ENCODE peak calls at places on chromosomes 12 and 14, in ten cellular contexts. S is cardiac fibroblast; I is prostate gland; D is head of caudate nucleus; C is AG20443; U is T1000; E is central memory CD8-positive, alpha-beta T cell; J is stimulated activated CD4-positive, alpha-beta T cell treated with anti-CD3 and anti-CD28 coated beads, Interleukin-12 subunit alpha, Interleukin-12 subunit beta, amount 100 ng/mL, for 24 hours; L is stimulated activated CD8-positive, alpha-beta memory T cell treated with anti-CD3 and anti-CD28 coated beads, Interleukin-4, amount 100 ng/mL, for 1 hour; A is AG08395. V is an unnamed sample.

GRCh38 chr12:48968467-48968866 is 3.1 kb downstream of the WNT10B start:
- DNase-seq in L (no peak), E (no peak), U (no peak), I (no peak), A (no peak), C (no peak), S (no peak), D (no peak), J (no peak), V (no peak)

GRCh38 chr12:53212931-53213330 is 5.9 kb upstream of the ITGB7 start:
- DNase-seq in U (no peak), L (no peak), E (no peak), D (no peak), J (no peak), C (no peak), I (no peak), S (no peak), A (no peak), V (no peak)

GRCh38 chr14:105060751-105061427 is 4.3 kb downstream of the GPR132 start:
- DNase-seq in D (no peak), J (no peak), E (no peak), S (no peak), A (no peak), I (no peak), L (no peak), C (no peak), U (no peak), V (no peak)

GRCh38 chr12:108571604-108572165 is 9.3 kb downstream of the ISCU start:
- DNase-seq in A (no peak), I (no peak), E (no peak), C (no peak), J (no peak), D (no peak), L (no peak), S (no peak), U (no peak), V (no peak)

GRCh38 chr12:47652491-47653234 is 53.2 kb downstream of the RPAP3 start:
- DNase-seq in U (no peak), J (no peak), A (no peak), S (no peak), D (no peak), C (no peak), I (peak; percentile 11), E (no peak), L (no peak), V (peak; percentile 13)

GRCh38 chr14:90499908-90500664 is 103.3 kb downstream of the CALM1 start:
- DNase-seq in C (no peak), A (no peak), U (no peak), L (no peak), S (no peak), D (no peak), I (no peak), J (no peak), E (no peak), V (no peak)

GRCh38 chr12:61414470-61414869 is 845.7 kb upstream of the USP15 start:
- DNase-seq in U (no peak), S (no peak), C (no peak), E (no peak), L (no peak), D (no peak), A (no peak), I (no peak), J (no peak), V (no peak)

GRCh38 chr12:89278169-89278568 is 74.1 kb downstream of the DUSP6 start:
- DNase-seq in I (no peak), L (no peak), J (no peak), C (no peak), A (no peak), S (no peak), E (no peak), D (no peak), U (no peak), V (no peak)

GRCh38 chr14:35085441-35085840 is 36.3 kb downstream of the PPP2R3C start:
- DNase-seq in C (no peak), L (no peak), S (no peak), U (no peak), A (no peak), E (no peak), D (no peak), I (no peak), J (no peak), V (no peak)

GRCh38 chr14:101563352-101563653 is 2.0 kb downstream of the DIO3 start:
- DNase-seq in J (no peak), S (no peak), U (no peak), C (no peak), E (no peak), I (no peak), A (no peak), D (no peak), L (no peak), V (no peak)

GRCh38 chr14:74829238-74829637 is 46.7 kb downstream of the PROX2 start:
- DNase-seq in C (no peak), J (no peak), A (no peak), S (no peak), I (no peak), U (no peak), L (no peak), D (no peak), E (no peak), V (no peak)

GRCh38 chr12:49033611-49034286 is 15.2 kb upstream of the PRKAG1 start:
- DNase-seq in A (no peak), C (no peak), I (no peak), S (no peak), U (no peak), J (no peak), L (no peak), E (no peak), D (no peak), V (no peak)

GRCh38 chr12:42325326-42325775 is 543 bp downstream of the ZCRB1 start:
- DNase-seq in D (no peak), I (no peak), J (no peak), U (no peak), C (no peak), A (no peak), L (no peak), E (no peak), S (no peak), V (no peak)

GRCh38 chr12:12247584-12247983 is 19.3 kb downstream of the LRP6 start:
- DNase-seq in S (no peak), I (no peak), E (no peak), C (no peak), J (no peak), U (no peak), L (no peak), A (no peak), D (no peak), V (no peak)

GRCh38 chr14:30906752-30907658 is 32.6 kb downstream of the COCH start:
- DNase-seq in L (no peak), A (no peak), U (no peak), I (no peak), C (no peak), J (no peak), E (no peak), S (peak; percentile 43), D (no peak), V (no peak)

GRCh38 chr12:50055831-50056628 is 1.4 kb upstream of the ASIC1 start:
- DNase-seq in U (no peak), E (peak; percentile 41), I (peak; percentile 20), D (peak; percentile 56), L (no peak), J (peak; percentile 46), S (peak; percentile 54), C (peak; percentile 80), A (peak; percentile 72), V (peak; percentile 40)

GRCh38 chr14:76777721-76778120 is 16.5 kb downstream of the VASH1 start:
- DNase-seq in U (no peak), C (no peak), E (no peak), A (no peak), L (no peak), D (no peak), I (no peak), S (no peak), J (no peak), V (no peak)